ENCODE peak calls at places on chromosomes 7 and 10, in four cellular contexts. G is left lung; H is stimulated activated CD4-positive, alpha-beta T cell treated with anti-CD3 and anti-CD28 coated beads, Interleukin-2, amount 100 ng/mL, for 24 hours; L is activated T-helper 9 cell treated with anti-CD3 and anti-CD28 coated beads, Interleukin-2, amount 50 U/mL, for 16 hours. J is an unnamed sample.

GRCh38 chr10:130127612-130128607 is 8.3 kb upstream of the GLRX3 start:
- DNase-seq in G (no peak), H (peak; percentile 59), L (peak; percentile 28), J (no peak)

GRCh38 chr7:106317971-106318370 is 33.2 kb upstream of the NAMPT start:
- DNase-seq in G (no peak), H (no peak), L (no peak), J (no peak)

GRCh38 chr7:90736316-90736715 is 140.2 kb downstream of the CDK14 start:
- DNase-seq in G (no peak), H (no peak), L (no peak), J (no peak)

GRCh38 chr7:157851501-157852067 is 514.8 kb downstream of the DNAJB6 start:
- DNase-seq in G (peak; percentile 91), H (peak; percentile 83), L (peak; percentile 20), J (peak; percentile 76)

GRCh38 chr10:90125966-90126600 is 424.7 kb downstream of the KIF20B start:
- DNase-seq in G (no peak), H (no peak), L (no peak), J (no peak)

GRCh38 chr10:50594012-50594411 is 29.7 kb downstream of the SGMS1 start:
- DNase-seq in G (no peak), H (no peak), L (no peak), J (no peak)

GRCh38 chr10:11685787-11686218 is 56.4 kb upstream of the ECHDC3 start:
- DNase-seq in G (no peak), H (peak; percentile 24), L (no peak), J (peak; percentile 67)

GRCh38 chr7:36096460-36097095 is 56.5 kb upstream of the EEPD1 start:
- DNase-seq in G (no peak), H (no peak), L (no peak), J (no peak)

GRCh38 chr7:114175140-114175539 is 239.5 kb upstream of the FOXP2 start:
- DNase-seq in G (no peak), H (no peak), L (no peak), J (no peak)

GRCh38 chr7:36895112-36895511 is 170.8 kb upstream of the AOAH start:
- DNase-seq in G (no peak), H (no peak), L (no peak), J (no peak)

GRCh38 chr7:149253665-149254064 is 8.3 kb upstream of the ZNF783 start:
- DNase-seq in G (no peak), H (no peak), L (no peak), J (no peak)

GRCh38 chr10:878333-878753 is 53.2 kb downstream of the LARP4B start:
- DNase-seq in G (no peak), H (no peak), L (no peak), J (no peak)

GRCh38 chr7:82018226-82018625 is 248.4 kb upstream of the HGF start:
- DNase-seq in G (no peak), H (no peak), L (no peak), J (no peak)

GRCh38 chr7:12581897-12582296 is 11.4 kb downstream of the SCIN start:
- DNase-seq in G (no peak), H (no peak), L (no peak), J (no peak)

J was measured in kidney.